ENCODE peak calls at places on chromosomes 2 and 18, in seven cellular contexts. U, X, S, N, O, V and F are unnamed samples.

GRCh38 chr2:181570833-181571661 is 85.9 kb downstream of the CERKL start:
- DNase-seq in X (no peak), U (no peak), S (no peak), V (no peak), N (no peak), O (peak), F (peak)

GRCh38 chr18:62637403-62637802 is 77.9 kb upstream of the PHLPP1 start:
- DNase-seq in V (no peak), X (no peak), O (no peak), N (no peak), S (no peak), U (no peak), F (no peak)

GRCh38 chr2:199956062-199956380 is 639 bp downstream of the MAIP1 start:
- DNase-seq in X (no peak), S (no peak), U (no peak), V (no peak), O (no peak), N (no peak), F (peak)

GRCh38 chr2:88115825-88116518 is 11.9 kb downstream of the FABP1 start:
- DNase-seq in S (no peak), V (no peak), X (no peak), N (no peak), O (no peak), U (no peak), F (no peak)

GRCh38 chr2:96423281-96423680 is 81.9 kb downstream of the NEURL3 start:
- DNase-seq in X (no peak), U (no peak), V (no peak), S (no peak), O (no peak), N (no peak), F (no peak)

GRCh38 chr2:235050992-235051351 is 99.2 kb downstream of the SH3BP4 start:
- DNase-seq in O (peak), V (peak), N (peak), X (peak), U (no peak), S (peak), F (peak)

GRCh38 chr2:1855150-1855549 is 110.8 kb upstream of the PXDN start:
- DNase-seq in N (no peak), X (no peak), U (no peak), V (no peak), S (no peak), O (no peak), F (no peak)

GRCh38 chr18:67318651-67319050 is 197.9 kb downstream of the DSEL start:
- DNase-seq in O (peak), N (no peak), S (no peak), V (no peak), X (no peak), U (no peak), F (no peak)

GRCh38 chr2:230170532-230170931 is 49.3 kb downstream of the SP110 start:
- DNase-seq in X (peak), S (no peak), U (no peak), O (no peak), N (peak), V (no peak), F (no peak)

GRCh38 chr2:9258501-9258900 is 51.9 kb downstream of the ASAP2 start:
- DNase-seq in V (no peak), N (no peak), U (no peak), X (no peak), O (no peak), S (no peak), F (no peak)

GRCh38 chr2:64594563-64594989 is 59.1 kb downstream of the SERTAD2 start:
- DNase-seq in U (no peak), O (peak), V (no peak), N (no peak), X (no peak), S (no peak), F (no peak)

GRCh38 chr2:128091691-128092050 is 671 bp downstream of the UGGT1 start:
- DNase-seq in X (no peak), U (no peak), S (no peak), N (peak), V (no peak), O (peak), F (peak)

GRCh38 chr2:105789745-105790466 is 45.2 kb downstream of the NCK2 start:
- DNase-seq in V (peak), O (peak), X (peak), N (peak), S (no peak), U (peak), F (no peak)

GRCh38 chr2:96527052-96527964 is 9.2 kb upstream of the ARID5A start:
- DNase-seq in S (no peak), U (no peak), N (peak), V (peak), O (peak), X (peak), F (peak)

GRCh38 chr2:30422437-30422805 is 24.6 kb upstream of the LCLAT1 start:
- DNase-seq in X (no peak), U (peak), O (peak), S (peak), V (no peak), N (peak), F (peak)

GRCh38 chr18:596288-596881 is 403 bp upstream of the CLUL1 start:
- DNase-seq in S (peak), N (no peak), X (no peak), V (no peak), U (no peak), O (no peak), F (peak)

GRCh38 chr2:142602418-142602989 is 275.0 kb upstream of the KYNU start:
- DNase-seq in N (no peak), X (no peak), U (no peak), S (no peak), O (no peak), V (no peak), F (no peak)

GRCh38 chr18:22223263-22223960 is 54.0 kb downstream of the GATA6 start:
- DNase-seq in S (peak), N (peak), U (no peak), O (peak), V (peak), X (peak), F (peak)

GRCh38 chr18:55031979-55032378 is 72.7 kb upstream of the CCDC68 start:
- DNase-seq in V (no peak), O (no peak), X (no peak), N (no peak), U (no peak), S (no peak), F (no peak)

GRCh38 chr2:157875720-157876065 is 437 bp downstream of the ACVR1 start:
- DNase-seq in S (peak), U (no peak), X (peak), O (no peak), V (peak), N (peak), F (peak)

GRCh38 chr2:178874529-178875240 is 67.5 kb upstream of the TTN start:
- DNase-seq in S (no peak), V (no peak), N (no peak), X (no peak), U (no peak), O (no peak), F (no peak)

GRCh38 chr2:96408631-96409542 is 73.3 kb downstream of the NCAPH start:
- DNase-seq in N (no peak), V (peak), S (no peak), U (no peak), O (peak), X (peak), F (no peak)

GRCh38 chr2:60945341-60945740 is 64.0 kb downstream of the REL start:
- DNase-seq in S (no peak), V (no peak), O (no peak), U (no peak), X (no peak), N (no peak), F (no peak)

GRCh38 chr2:129587426-129588064 is 391.9 kb upstream of the RAB6C start:
- DNase-seq in N (no peak), S (peak), X (no peak), U (no peak), V (no peak), O (no peak), F (peak)

GRCh38 chr2:217387776-217388381 is 528.0 kb upstream of the TNP1 start:
- DNase-seq in V (no peak), S (no peak), N (no peak), O (no peak), X (no peak), U (no peak), F (no peak)

GRCh38 chr18:58045265-58046086 is 1.4 kb downstream of the NEDD4L start:
- DNase-seq in U (no peak), X (peak), N (peak), S (no peak), O (peak), V (peak), F (peak)

GRCh38 chr2:236679906-236680305 is 110.3 kb downstream of the ACKR3 start:
- DNase-seq in O (peak), U (no peak), N (no peak), V (no peak), S (no peak), X (no peak), F (no peak)

GRCh38 chr2:185942855-185943254 is 204.3 kb downstream of the FSIP2 start:
- DNase-seq in V (no peak), X (no peak), O (no peak), S (no peak), U (no peak), N (no peak), F (no peak)

GRCh38 chr2:226556050-226556449 is 243.6 kb downstream of the IRS1 start:
- DNase-seq in X (no peak), S (no peak), N (no peak), V (no peak), O (peak), U (no peak), F (no peak)

GRCh38 chr18:73881396-73881795 is 266.2 kb downstream of the FBXO15 start:
- DNase-seq in O (no peak), S (no peak), U (no peak), V (no peak), N (no peak), X (no peak), F (no peak)

GRCh38 chr18:13653746-13654455 is 72.5 kb downstream of the FAM210A start:
- DNase-seq in V (no peak), U (no peak), S (no peak), X (no peak), O (no peak), N (no peak), F (no peak)

DNA sequence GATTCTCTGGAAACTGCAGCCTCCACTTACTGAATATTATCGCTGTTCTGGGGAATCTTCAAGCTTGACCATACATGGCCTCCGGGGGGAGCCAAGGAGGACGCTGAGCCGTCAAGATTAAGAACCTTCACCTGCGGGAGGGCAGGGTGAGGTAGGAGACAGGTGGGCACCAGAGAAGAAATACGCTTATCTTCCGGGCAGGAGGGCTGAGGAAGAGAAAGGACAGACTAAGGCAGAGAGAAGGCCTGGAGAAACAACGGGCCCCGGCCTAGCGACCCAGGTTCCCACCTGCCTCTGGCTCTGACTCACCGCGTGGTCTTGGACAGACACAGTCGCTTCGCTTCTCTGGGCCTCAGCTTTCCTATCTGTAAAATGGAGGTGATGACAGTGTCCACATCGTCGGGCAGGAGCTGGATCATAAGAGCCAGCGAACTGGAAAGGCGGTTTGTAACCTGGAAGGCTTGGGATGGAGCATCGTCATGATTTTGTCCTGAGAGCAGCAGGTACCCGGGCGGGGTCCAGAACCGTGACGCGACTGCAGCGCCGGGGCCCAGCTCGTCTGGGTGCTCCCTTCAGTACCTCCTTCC is 659 bp downstream of the ZNF142 start:
- DNase-seq in V (no peak), X (no peak), N (peak), S (peak), O (peak), U (no peak), F (peak)
- TF ChIP-seq POLR2A in V (no peak), X (no peak), N (no peak), S (no peak), O (no peak), U (no peak), F (no peak)

GRCh38 chr2:11155326-11156059 is at the start of gene SLC66A3:
- DNase-seq in N (no peak), X (no peak), O (peak), U (no peak), S (no peak), V (no peak), F (peak)
- TF ChIP-seq POLR2A in N (peak), X (peak), O (peak), U (peak), S (peak), V (peak), F (peak)

GRCh38 chr2:215677466-215677865 is 241.6 kb upstream of the FN1 start:
- DNase-seq in S (no peak), O (no peak), N (no peak), X (no peak), V (no peak), U (no peak), F (no peak)

GRCh38 chr2:215683295-215683694 is 247.4 kb upstream of the FN1 start:
- DNase-seq in S (no peak), V (no peak), N (no peak), U (no peak), X (no peak), O (no peak), F (no peak)

GRCh38 chr2:215681799-215682594 is 246.1 kb upstream of the FN1 start:
- DNase-seq in V (no peak), N (no peak), S (no peak), U (no peak), O (no peak), X (no peak), F (no peak)

GRCh38 chr2:215678094-215678493 is 242.2 kb upstream of the FN1 start:
- DNase-seq in S (no peak), V (no peak), O (no peak), U (no peak), X (no peak), N (no peak), F (no peak)

GRCh38 chr2:215680605-215681598 is 245.0 kb upstream of the FN1 start:
- DNase-seq in U (peak), V (no peak), X (no peak), O (peak), N (no peak), S (no peak), F (no peak)
- TF ChIP-seq POLR2A in U (no peak), V (no peak), X (no peak), O (no peak), N (no peak), S (no peak), F (no peak)

DNA sequence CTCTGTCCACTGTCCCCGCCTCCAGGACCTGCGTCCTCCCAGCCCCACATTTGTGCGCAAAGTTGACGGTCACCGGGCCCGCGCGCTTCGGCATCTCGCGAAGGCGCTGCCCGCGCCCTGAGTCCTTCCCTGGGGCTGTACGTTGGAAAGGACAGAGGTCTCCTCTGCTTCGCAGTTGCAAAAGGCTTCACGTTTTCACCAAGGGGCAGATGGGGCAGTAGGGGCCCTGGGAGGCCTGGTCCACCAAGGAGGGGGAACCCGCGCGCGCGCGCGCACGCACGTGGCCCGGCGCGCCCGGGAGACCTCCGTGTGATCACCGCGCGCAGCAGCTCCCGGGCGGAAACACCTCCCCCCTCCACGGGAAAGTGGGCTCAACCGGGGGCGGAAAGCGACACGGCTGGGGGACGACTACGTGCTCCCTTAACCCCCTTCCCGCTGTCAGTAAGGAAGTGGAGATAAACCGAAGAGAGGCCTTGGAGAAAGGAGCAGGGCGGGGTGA is 21.9 kb downstream of the TEX44 start:
- DNase-seq in N (no peak), O (no peak), V (peak), S (no peak), X (peak), U (no peak), F (peak)
- TF ChIP-seq POLR2A in N (peak), O (no peak), V (no peak), S (no peak), X (peak), U (peak), F (no peak)

GRCh38 chr18:36828630-36829361 is at the start of the genes KIAA1328 and TPGS2:
- DNase-seq in X (peak), V (peak), N (peak), U (peak), S (peak), O (peak), F (peak)
- TF ChIP-seq POLR2A in X (peak), V (peak), N (peak), U (peak), S (peak), O (peak), F (peak)

GRCh38 chr2:215432759-215433594 is 2.9 kb downstream of the FN1 start:
- DNase-seq in U (no peak), X (no peak), S (no peak), V (no peak), O (no peak), N (no peak), F (no peak)

GRCh38 chr2:215429424-215429823 is 6.4 kb downstream of the FN1 start:
- DNase-seq in V (no peak), X (no peak), O (peak), U (no peak), N (no peak), S (no peak), F (no peak)

GRCh38 chr2:215431778-215432758 is 3.8 kb downstream of the FN1 start:
- DNase-seq in N (no peak), V (no peak), X (no peak), U (no peak), O (no peak), S (no peak), F (no peak)

GRCh38 chr2:215430528-215431187 is 5.2 kb downstream of the FN1 start:
- DNase-seq in O (peak), N (no peak), S (no peak), X (no peak), V (no peak), U (no peak), F (no peak)

DNA sequence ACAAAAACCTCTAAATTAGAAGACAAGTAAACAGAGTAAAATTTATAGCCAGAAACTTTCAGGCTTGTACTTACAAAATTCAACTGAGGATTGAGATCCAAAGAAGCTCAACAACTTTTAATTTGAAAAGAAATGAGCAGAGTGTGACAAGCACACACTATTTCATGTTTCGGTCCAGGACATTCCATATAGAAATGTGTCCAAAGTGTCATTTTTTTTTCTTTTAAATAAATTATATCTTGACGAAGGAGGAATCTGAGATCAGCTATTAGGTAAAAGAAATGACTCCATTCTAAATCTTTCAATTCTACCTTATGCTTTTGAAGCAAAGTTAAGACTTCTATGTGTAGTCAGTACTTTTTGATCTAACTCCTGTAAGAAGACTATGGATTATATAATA is 4.6 kb downstream of the FN1 start:
- DNase-seq in S (no peak), N (no peak), U (no peak), O (no peak), V (no peak), X (no peak), F (no peak)
- TF ChIP-seq POLR2A in S (no peak), N (no peak), U (no peak), O (no peak), V (no peak), X (no peak), F (no peak)

DNA sequence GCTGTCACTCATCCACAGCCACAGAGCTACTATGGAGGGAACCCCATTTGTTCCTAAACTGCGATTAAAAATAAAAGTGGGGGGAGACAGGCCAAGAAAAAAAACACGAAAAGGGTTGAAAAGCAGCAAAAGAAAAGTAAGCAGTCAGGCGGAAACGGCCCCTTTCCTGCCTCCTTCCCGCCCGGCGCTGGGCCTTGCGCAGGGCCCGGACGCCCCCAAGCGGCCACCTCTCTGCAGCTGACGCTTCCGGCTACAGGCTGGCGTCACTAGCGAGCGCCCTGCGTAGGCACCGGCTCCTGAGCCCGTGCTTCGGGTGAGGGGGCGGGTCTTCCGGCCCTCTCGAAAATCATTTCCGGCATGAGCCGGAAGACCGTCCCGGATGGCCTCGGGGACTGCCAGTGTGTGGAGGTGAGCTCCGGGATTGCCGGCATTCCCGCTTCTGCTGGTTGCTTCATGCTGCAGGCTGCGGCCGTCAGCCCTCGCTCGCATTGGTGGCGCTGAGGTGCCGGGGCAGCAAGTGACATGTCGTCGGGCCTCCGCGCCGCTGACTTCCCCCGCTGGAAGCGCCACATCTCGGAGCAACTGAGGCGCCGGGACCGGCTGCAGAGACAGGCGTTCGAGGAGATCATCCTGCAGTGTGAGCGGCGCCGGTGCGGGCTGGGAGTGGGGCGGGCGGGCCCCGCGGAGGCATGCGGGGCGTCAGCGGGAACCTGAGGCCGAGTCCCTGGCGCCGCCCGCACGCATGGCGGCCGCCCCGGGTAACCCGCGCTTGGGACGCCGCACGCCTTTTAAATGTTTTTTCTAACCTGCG is at the start of gene ATG16L1:
- DNase-seq in V (peak), O (peak), U (peak), X (peak), S (peak), N (peak), F (peak)
- TF ChIP-seq POLR2A in V (no peak), O (peak), U (peak), X (peak), S (peak), N (peak), F (peak)

DNA sequence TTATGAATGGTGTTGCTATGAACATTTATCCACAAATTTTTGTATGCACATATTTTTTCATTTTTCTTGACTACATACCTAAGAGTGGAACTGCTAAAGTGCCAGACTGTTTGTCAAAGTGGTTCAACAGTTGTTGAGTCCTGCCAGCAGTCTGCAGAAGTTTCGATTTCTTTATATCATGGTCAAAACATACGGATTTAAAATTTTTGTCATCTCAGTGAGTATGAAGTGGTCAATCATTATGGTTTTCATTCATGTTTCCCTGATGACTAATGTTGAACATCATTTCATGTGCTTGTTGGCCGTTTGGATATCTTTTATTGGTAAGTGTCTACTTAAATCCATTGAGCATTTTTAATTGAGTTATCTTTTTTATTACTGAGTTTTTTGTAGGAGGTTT is 39.2 kb downstream of the CCDC138 start:
- DNase-seq in X (no peak), V (no peak), O (no peak), U (no peak), N (no peak), S (no peak), F (no peak)
- TF ChIP-seq POLR2A in X (no peak), V (no peak), O (no peak), U (no peak), N (no peak), S (no peak), F (no peak)